ENCODE peak calls at places on chromosomes 2 and 18, in seven cellular contexts. One of them, this sample, is unnamed.
A peak's percentile ranks its signal among the peaks of the same experiment; 100 is the strongest.

GRCh38 chr18:30957086-30957485 is 85.5 kb downstream of the DSC3 start:
- DNase-seq in activated naive CD4-positive, alpha-beta T cell treated with anti-CD3 and anti-CD28 coated beads, Interleukin-2, amount 10 ng/mL, durations not matched to agents 7 days and 5 days: no peak
- DNase-seq in neural crest cell: no peak
- DNase-seq in kidney epithelial cell: no peak
- DNase-seq in colonic mucosa: no peak
- DNase-seq in iris pigment epithelial cell: peak; percentile 19
- DNase-seq in RKO: no peak
- DNase-seq in this sample: peak; percentile 14

GRCh38 chr18:41461058-41461560 is 493.9 kb upstream of the PIK3C3 start:
- DNase-seq in activated naive CD4-positive, alpha-beta T cell treated with anti-CD3 and anti-CD28 coated beads, Interleukin-2, amount 10 ng/mL, durations not matched to agents 7 days and 5 days: no peak
- DNase-seq in neural crest cell: no peak
- DNase-seq in kidney epithelial cell: no peak
- DNase-seq in colonic mucosa: no peak
- DNase-seq in iris pigment epithelial cell: peak; percentile 14
- DNase-seq in RKO: no peak
- DNase-seq in this sample: no peak

GRCh38 chr2:74865770-74866674 is 32.1 kb downstream of the HK2 start:
- DNase-seq in activated naive CD4-positive, alpha-beta T cell treated with anti-CD3 and anti-CD28 coated beads, Interleukin-2, amount 10 ng/mL, durations not matched to agents 7 days and 5 days: peak; percentile 7
- DNase-seq in neural crest cell: no peak
- DNase-seq in kidney epithelial cell: peak; percentile 86
- DNase-seq in colonic mucosa: no peak
- DNase-seq in iris pigment epithelial cell: no peak
- DNase-seq in RKO: no peak
- DNase-seq in this sample: peak; percentile 45

GRCh38 chr2:171018522-171018921 is 89.5 kb downstream of the GORASP2 start:
- DNase-seq in activated naive CD4-positive, alpha-beta T cell treated with anti-CD3 and anti-CD28 coated beads, Interleukin-2, amount 10 ng/mL, durations not matched to agents 7 days and 5 days: no peak
- DNase-seq in neural crest cell: no peak
- DNase-seq in kidney epithelial cell: no peak
- DNase-seq in colonic mucosa: no peak
- DNase-seq in iris pigment epithelial cell: no peak
- DNase-seq in RKO: no peak
- DNase-seq in this sample: no peak

GRCh38 chr18:62324917-62325805 is at the start of gene TNFRSF11A:
- DNase-seq in activated naive CD4-positive, alpha-beta T cell treated with anti-CD3 and anti-CD28 coated beads, Interleukin-2, amount 10 ng/mL, durations not matched to agents 7 days and 5 days: peak; percentile 78
- DNase-seq in neural crest cell: no peak
- DNase-seq in kidney epithelial cell: no peak
- DNase-seq in colonic mucosa: peak; percentile 80
- DNase-seq in iris pigment epithelial cell: no peak
- DNase-seq in RKO: peak; percentile 43
- DNase-seq in this sample: no peak

GRCh38 chr2:66494708-66495107 is 59.8 kb downstream of the MEIS1 start:
- DNase-seq in activated naive CD4-positive, alpha-beta T cell treated with anti-CD3 and anti-CD28 coated beads, Interleukin-2, amount 10 ng/mL, durations not matched to agents 7 days and 5 days: no peak
- DNase-seq in neural crest cell: no peak
- DNase-seq in kidney epithelial cell: peak; percentile 12
- DNase-seq in colonic mucosa: peak; percentile 44
- DNase-seq in iris pigment epithelial cell: peak; percentile 66
- DNase-seq in RKO: no peak
- DNase-seq in this sample: peak; percentile 92

GRCh38 chr18:5646739-5647138 is 102.9 kb upstream of the EPB41L3 start:
- DNase-seq in activated naive CD4-positive, alpha-beta T cell treated with anti-CD3 and anti-CD28 coated beads, Interleukin-2, amount 10 ng/mL, durations not matched to agents 7 days and 5 days: no peak
- DNase-seq in neural crest cell: no peak
- DNase-seq in kidney epithelial cell: no peak
- DNase-seq in colonic mucosa: no peak
- DNase-seq in iris pigment epithelial cell: no peak
- DNase-seq in RKO: no peak
- DNase-seq in this sample: no peak

GRCh38 chr2:195836002-195836401 is 179.0 kb downstream of the SLC39A10 start:
- DNase-seq in activated naive CD4-positive, alpha-beta T cell treated with anti-CD3 and anti-CD28 coated beads, Interleukin-2, amount 10 ng/mL, durations not matched to agents 7 days and 5 days: no peak
- DNase-seq in neural crest cell: no peak
- DNase-seq in kidney epithelial cell: no peak
- DNase-seq in colonic mucosa: no peak
- DNase-seq in iris pigment epithelial cell: no peak
- DNase-seq in RKO: no peak
- DNase-seq in this sample: no peak

GRCh38 chr2:196293751-196294486 is 122.5 kb upstream of the STK17B start:
- DNase-seq in activated naive CD4-positive, alpha-beta T cell treated with anti-CD3 and anti-CD28 coated beads, Interleukin-2, amount 10 ng/mL, durations not matched to agents 7 days and 5 days: no peak
- DNase-seq in neural crest cell: no peak
- DNase-seq in kidney epithelial cell: no peak
- DNase-seq in colonic mucosa: no peak
- DNase-seq in iris pigment epithelial cell: peak; percentile 94
- DNase-seq in RKO: peak; percentile 71
- DNase-seq in this sample: peak; percentile 96

GRCh38 chr2:184339966-184340365 is 258.4 kb upstream of the ZNF804A start:
- DNase-seq in activated naive CD4-positive, alpha-beta T cell treated with anti-CD3 and anti-CD28 coated beads, Interleukin-2, amount 10 ng/mL, durations not matched to agents 7 days and 5 days: no peak
- DNase-seq in neural crest cell: no peak
- DNase-seq in kidney epithelial cell: no peak
- DNase-seq in colonic mucosa: no peak
- DNase-seq in iris pigment epithelial cell: peak; percentile 50
- DNase-seq in RKO: peak; percentile 69
- DNase-seq in this sample: peak; percentile 17

GRCh38 chr2:230877131-230877736 is 12.5 kb downstream of the ITM2C start:
- DNase-seq in activated naive CD4-positive, alpha-beta T cell treated with anti-CD3 and anti-CD28 coated beads, Interleukin-2, amount 10 ng/mL, durations not matched to agents 7 days and 5 days: peak; percentile 27
- DNase-seq in neural crest cell: no peak
- DNase-seq in kidney epithelial cell: no peak
- DNase-seq in colonic mucosa: peak; percentile 63
- DNase-seq in iris pigment epithelial cell: no peak
- DNase-seq in RKO: no peak
- DNase-seq in this sample: no peak

GRCh38 chr18:69518989-69519388 is 118.3 kb downstream of the DOK6 start:
- DNase-seq in activated naive CD4-positive, alpha-beta T cell treated with anti-CD3 and anti-CD28 coated beads, Interleukin-2, amount 10 ng/mL, durations not matched to agents 7 days and 5 days: no peak
- DNase-seq in neural crest cell: no peak
- DNase-seq in kidney epithelial cell: no peak
- DNase-seq in colonic mucosa: no peak
- DNase-seq in iris pigment epithelial cell: peak; percentile 12
- DNase-seq in RKO: no peak
- DNase-seq in this sample: no peak

GRCh38 chr2:64632855-64633819 is 20.6 kb downstream of the SERTAD2 start:
- DNase-seq in activated naive CD4-positive, alpha-beta T cell treated with anti-CD3 and anti-CD28 coated beads, Interleukin-2, amount 10 ng/mL, durations not matched to agents 7 days and 5 days: peak; percentile 9
- DNase-seq in neural crest cell: no peak
- DNase-seq in kidney epithelial cell: no peak
- DNase-seq in colonic mucosa: no peak
- DNase-seq in iris pigment epithelial cell: peak; percentile 67
- DNase-seq in RKO: no peak
- DNase-seq in this sample: peak; percentile 16

GRCh38 chr2:157777425-157777824 is 98.7 kb downstream of the ACVR1 start:
- DNase-seq in activated naive CD4-positive, alpha-beta T cell treated with anti-CD3 and anti-CD28 coated beads, Interleukin-2, amount 10 ng/mL, durations not matched to agents 7 days and 5 days: peak; percentile 73
- DNase-seq in neural crest cell: peak; percentile 31
- DNase-seq in kidney epithelial cell: no peak
- DNase-seq in colonic mucosa: peak; percentile 45
- DNase-seq in iris pigment epithelial cell: peak; percentile 61
- DNase-seq in RKO: peak; percentile 59
- DNase-seq in this sample: peak; percentile 49

GRCh38 chr2:174376967-174377366 is 18.6 kb upstream of the SCRN3 start:
- DNase-seq in activated naive CD4-positive, alpha-beta T cell treated with anti-CD3 and anti-CD28 coated beads, Interleukin-2, amount 10 ng/mL, durations not matched to agents 7 days and 5 days: no peak
- DNase-seq in neural crest cell: no peak
- DNase-seq in kidney epithelial cell: no peak
- DNase-seq in colonic mucosa: no peak
- DNase-seq in iris pigment epithelial cell: peak; percentile 70
- DNase-seq in RKO: no peak
- DNase-seq in this sample: peak; percentile 17

GRCh38 chr2:232687382-232688160 is 9.6 kb upstream of the GIGYF2 start:
- DNase-seq in activated naive CD4-positive, alpha-beta T cell treated with anti-CD3 and anti-CD28 coated beads, Interleukin-2, amount 10 ng/mL, durations not matched to agents 7 days and 5 days: no peak
- DNase-seq in neural crest cell: no peak
- DNase-seq in kidney epithelial cell: no peak
- DNase-seq in colonic mucosa: no peak
- DNase-seq in iris pigment epithelial cell: no peak
- DNase-seq in RKO: no peak
- DNase-seq in this sample: no peak

GRCh38 chr2:221156335-221156734 is 415.8 kb downstream of the EPHA4 start:
- DNase-seq in activated naive CD4-positive, alpha-beta T cell treated with anti-CD3 and anti-CD28 coated beads, Interleukin-2, amount 10 ng/mL, durations not matched to agents 7 days and 5 days: no peak
- DNase-seq in neural crest cell: no peak
- DNase-seq in kidney epithelial cell: no peak
- DNase-seq in colonic mucosa: no peak
- DNase-seq in iris pigment epithelial cell: no peak
- DNase-seq in RKO: no peak
- DNase-seq in this sample: peak; percentile 2

GRCh38 chr2:75068546-75068945 is 110.1 kb downstream of the POLE4 start:
- DNase-seq in activated naive CD4-positive, alpha-beta T cell treated with anti-CD3 and anti-CD28 coated beads, Interleukin-2, amount 10 ng/mL, durations not matched to agents 7 days and 5 days: no peak
- DNase-seq in neural crest cell: no peak
- DNase-seq in kidney epithelial cell: no peak
- DNase-seq in colonic mucosa: no peak
- DNase-seq in iris pigment epithelial cell: peak; percentile 43
- DNase-seq in RKO: no peak
- DNase-seq in this sample: no peak

GRCh38 chr2:201558665-201559064 is 84.6 kb downstream of the TMEM237 start:
- DNase-seq in activated naive CD4-positive, alpha-beta T cell treated with anti-CD3 and anti-CD28 coated beads, Interleukin-2, amount 10 ng/mL, durations not matched to agents 7 days and 5 days: no peak
- DNase-seq in neural crest cell: no peak
- DNase-seq in kidney epithelial cell: no peak
- DNase-seq in colonic mucosa: no peak
- DNase-seq in iris pigment epithelial cell: no peak
- DNase-seq in RKO: no peak
- DNase-seq in this sample: no peak

GRCh38 chr2:25829377-25829704 is 48.9 kb downstream of the ASXL2 start:
- DNase-seq in activated naive CD4-positive, alpha-beta T cell treated with anti-CD3 and anti-CD28 coated beads, Interleukin-2, amount 10 ng/mL, durations not matched to agents 7 days and 5 days: no peak
- DNase-seq in neural crest cell: no peak
- DNase-seq in kidney epithelial cell: no peak
- DNase-seq in colonic mucosa: no peak
- DNase-seq in iris pigment epithelial cell: peak; percentile 27
- DNase-seq in RKO: no peak
- DNase-seq in this sample: no peak

GRCh38 chr2:15738225-15738546 is 146.5 kb downstream of the DDX1 start:
- DNase-seq in activated naive CD4-positive, alpha-beta T cell treated with anti-CD3 and anti-CD28 coated beads, Interleukin-2, amount 10 ng/mL, durations not matched to agents 7 days and 5 days: no peak
- DNase-seq in neural crest cell: no peak
- DNase-seq in kidney epithelial cell: no peak
- DNase-seq in colonic mucosa: no peak
- DNase-seq in iris pigment epithelial cell: no peak
- DNase-seq in RKO: no peak
- DNase-seq in this sample: no peak

GRCh38 chr2:120319686-120320317 is 26.1 kb upstream of the INHBB start:
- DNase-seq in activated naive CD4-positive, alpha-beta T cell treated with anti-CD3 and anti-CD28 coated beads, Interleukin-2, amount 10 ng/mL, durations not matched to agents 7 days and 5 days: no peak
- DNase-seq in neural crest cell: no peak
- DNase-seq in kidney epithelial cell: no peak
- DNase-seq in colonic mucosa: no peak
- DNase-seq in iris pigment epithelial cell: no peak
- DNase-seq in RKO: no peak
- DNase-seq in this sample: no peak

GRCh38 chr2:84942964-84943421 is 28.0 kb upstream of the KCMF1 start:
- DNase-seq in activated naive CD4-positive, alpha-beta T cell treated with anti-CD3 and anti-CD28 coated beads, Interleukin-2, amount 10 ng/mL, durations not matched to agents 7 days and 5 days: no peak
- DNase-seq in neural crest cell: no peak
- DNase-seq in kidney epithelial cell: no peak
- DNase-seq in colonic mucosa: no peak
- DNase-seq in iris pigment epithelial cell: peak; percentile 68
- DNase-seq in RKO: no peak
- DNase-seq in this sample: peak; percentile 76

GRCh38 chr18:26717123-26717522 is 148.4 kb downstream of the AQP4 start:
- DNase-seq in activated naive CD4-positive, alpha-beta T cell treated with anti-CD3 and anti-CD28 coated beads, Interleukin-2, amount 10 ng/mL, durations not matched to agents 7 days and 5 days: no peak
- DNase-seq in neural crest cell: no peak
- DNase-seq in kidney epithelial cell: no peak
- DNase-seq in colonic mucosa: no peak
- DNase-seq in iris pigment epithelial cell: no peak
- DNase-seq in RKO: no peak
- DNase-seq in this sample: no peak

GRCh38 chr2:7672027-7672684 is 754.9 kb downstream of the RNF144A start:
- DNase-seq in activated naive CD4-positive, alpha-beta T cell treated with anti-CD3 and anti-CD28 coated beads, Interleukin-2, amount 10 ng/mL, durations not matched to agents 7 days and 5 days: peak; percentile 69
- DNase-seq in neural crest cell: peak; percentile 68
- DNase-seq in kidney epithelial cell: no peak
- DNase-seq in colonic mucosa: peak; percentile 76
- DNase-seq in iris pigment epithelial cell: peak; percentile 36
- DNase-seq in RKO: peak; percentile 49
- DNase-seq in this sample: peak; percentile 50

GRCh38 chr2:222774941-222775340 is 85.9 kb upstream of the ACSL3 start:
- DNase-seq in activated naive CD4-positive, alpha-beta T cell treated with anti-CD3 and anti-CD28 coated beads, Interleukin-2, amount 10 ng/mL, durations not matched to agents 7 days and 5 days: no peak
- DNase-seq in neural crest cell: no peak
- DNase-seq in kidney epithelial cell: no peak
- DNase-seq in colonic mucosa: no peak
- DNase-seq in iris pigment epithelial cell: no peak
- DNase-seq in RKO: peak; percentile 5
- DNase-seq in this sample: peak; percentile 42

GRCh38 chr18:79317718-79318117 is 78.0 kb upstream of the NFATC1 start:
- DNase-seq in activated naive CD4-positive, alpha-beta T cell treated with anti-CD3 and anti-CD28 coated beads, Interleukin-2, amount 10 ng/mL, durations not matched to agents 7 days and 5 days: no peak
- DNase-seq in neural crest cell: no peak
- DNase-seq in kidney epithelial cell: no peak
- DNase-seq in colonic mucosa: no peak
- DNase-seq in iris pigment epithelial cell: peak; percentile 5
- DNase-seq in RKO: peak; percentile 5
- DNase-seq in this sample: no peak

GRCh38 chr18:8794133-8794986 is 89.0 kb downstream of the MTCL1 start:
- DNase-seq in activated naive CD4-positive, alpha-beta T cell treated with anti-CD3 and anti-CD28 coated beads, Interleukin-2, amount 10 ng/mL, durations not matched to agents 7 days and 5 days: no peak
- DNase-seq in neural crest cell: no peak
- DNase-seq in kidney epithelial cell: peak; percentile 95
- DNase-seq in colonic mucosa: peak; percentile 48
- DNase-seq in iris pigment epithelial cell: peak; percentile 76
- DNase-seq in RKO: no peak
- DNase-seq in this sample: peak; percentile 71

This sample was measured in bronchial epithelial cell.